ENCODE peak calls at places on chromosomes 6 and 20, in four cellular contexts. P is tibial artery, Z is breast epithelium, N is SJSA1. I is an unnamed sample.

GRCh38 chr6:44353336-44353735 is 10.9 kb downstream of the SPATS1 start:
- DNase-seq in N (peak), Z (no peak), P (no peak), I (no peak)

GRCh38 chr20:22098451-22098850 is 393.0 kb downstream of the PAX1 start:
- DNase-seq in P (no peak), N (no peak), Z (no peak), I (no peak)

GRCh38 chr20:17680836-17681740 is 954 bp downstream of the RRBP1 start:
- DNase-seq in Z (peak), P (peak), N (peak), I (peak)

GRCh38 chr6:14059791-14060436 is 57.7 kb upstream of the CD83 start:
- DNase-seq in P (no peak), Z (peak), N (no peak), I (no peak)

GRCh38 chr6:148087659-148088058 is 255.0 kb upstream of the SASH1 start:
- DNase-seq in Z (no peak), P (no peak), N (no peak), I (no peak)

GRCh38 chr20:6501061-6501460 is 266.4 kb upstream of the BMP2 start:
- DNase-seq in Z (no peak), N (no peak), P (no peak), I (no peak)

GRCh38 chr6:9537381-9537780 is 877.5 kb downstream of the TFAP2A start:
- DNase-seq in N (no peak), Z (no peak), P (no peak), I (no peak)

GRCh38 chr6:17045581-17046322 is 56.1 kb upstream of the STMND1 start:
- DNase-seq in Z (no peak), N (no peak), P (no peak), I (no peak)

GRCh38 chr20:4894409-4894808 is 106.9 kb downstream of the SLC23A2 start:
- DNase-seq in P (no peak), Z (no peak), N (no peak), I (peak)

GRCh38 chr6:115221185-115221584 is 839.5 kb downstream of the FRK start:
- DNase-seq in Z (no peak), P (no peak), N (no peak), I (no peak)

GRCh38 chr6:133969285-133969946 is 16.4 kb downstream of the TBPL1 start:
- DNase-seq in Z (no peak), P (no peak), N (no peak), I (no peak)

GRCh38 chr6:133971861-133972260 is 18.8 kb downstream of the TBPL1 start:
- DNase-seq in P (no peak), Z (no peak), N (no peak), I (no peak)

GRCh38 chr6:133972388-133972787 is 19.4 kb downstream of the TBPL1 start:
- DNase-seq in Z (no peak), N (no peak), P (no peak), I (no peak)

GRCh38 chr6:133977983-133978895 is 25.2 kb downstream of the TBPL1 start:
- DNase-seq in P (peak), Z (no peak), N (no peak), I (no peak)

DNA sequence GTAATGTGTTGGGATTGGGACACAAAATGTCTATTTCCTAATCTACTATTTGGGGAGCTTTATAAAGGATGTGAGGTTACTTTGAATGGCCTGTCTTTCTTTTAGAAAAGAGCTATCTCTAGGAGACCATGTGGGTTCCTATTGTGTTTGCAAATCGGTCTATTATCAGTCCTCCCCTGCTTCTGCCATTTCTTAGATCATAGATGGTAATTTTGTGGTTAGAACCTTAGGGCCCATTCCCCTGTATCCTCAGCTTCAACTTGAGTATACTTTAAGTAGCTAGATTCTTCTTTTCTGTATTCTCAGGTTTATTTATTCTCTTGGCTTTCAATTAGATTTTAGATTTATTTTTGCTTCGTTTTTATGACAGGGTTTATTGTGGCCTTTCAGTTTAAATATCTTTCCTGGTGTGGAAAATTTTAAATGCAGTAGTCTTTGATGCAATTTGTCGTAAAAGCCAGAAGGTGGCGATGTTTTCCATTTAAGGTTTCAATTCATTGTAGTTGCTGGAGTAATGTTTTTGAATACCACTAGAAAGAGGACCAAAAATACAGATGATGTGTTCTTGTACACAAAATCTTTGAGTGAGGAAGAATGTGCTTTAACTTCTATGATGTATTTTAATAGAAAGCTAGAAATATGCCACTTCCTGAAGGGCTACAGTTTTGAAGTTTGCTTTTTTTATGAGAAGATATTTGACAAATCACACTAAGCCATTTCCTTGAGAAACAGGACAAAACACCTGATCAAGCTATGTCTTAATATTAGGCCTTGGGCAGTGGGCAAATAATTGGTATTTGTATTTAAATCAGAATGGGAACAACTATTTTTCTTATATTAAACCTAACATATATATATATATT is 20.3 kb downstream of the TBPL1 start:
- DNase-seq in N (no peak), P (no peak), Z (no peak), I (no peak)
- H3K27ac ChIP-seq in N (no peak), P (no peak), Z (no peak), I (no peak)

GRCh38 chr20:14979472-14979986 is 642.1 kb upstream of the FLRT3 start:
- DNase-seq in N (no peak), Z (no peak), P (no peak), I (no peak)
- H3K27ac ChIP-seq in N (no peak), Z (no peak), P (no peak), I (no peak)

GRCh38 chr20:59121714-59122376 is 41.8 kb upstream of the ZNF831 start:
- DNase-seq in Z (no peak), N (no peak), P (no peak), I (no peak)

GRCh38 chr20:59123011-59123676 is 40.5 kb upstream of the ZNF831 start:
- DNase-seq in N (no peak), P (no peak), Z (no peak), I (no peak)

GRCh38 chr20:59123677-59124060 is 40.0 kb upstream of the ZNF831 start:
- DNase-seq in N (no peak), P (no peak), Z (no peak), I (no peak)

GRCh38 chr20:59120919-59121318 is 42.7 kb upstream of the ZNF831 start:
- DNase-seq in N (no peak), P (no peak), Z (no peak), I (no peak)

GRCh38 chr20:59122377-59122932 is 41.2 kb upstream of the ZNF831 start:
- DNase-seq in N (no peak), Z (no peak), P (no peak), I (no peak)
- H3K27ac ChIP-seq in N (no peak), Z (no peak), P (no peak), I (no peak)

DNA sequence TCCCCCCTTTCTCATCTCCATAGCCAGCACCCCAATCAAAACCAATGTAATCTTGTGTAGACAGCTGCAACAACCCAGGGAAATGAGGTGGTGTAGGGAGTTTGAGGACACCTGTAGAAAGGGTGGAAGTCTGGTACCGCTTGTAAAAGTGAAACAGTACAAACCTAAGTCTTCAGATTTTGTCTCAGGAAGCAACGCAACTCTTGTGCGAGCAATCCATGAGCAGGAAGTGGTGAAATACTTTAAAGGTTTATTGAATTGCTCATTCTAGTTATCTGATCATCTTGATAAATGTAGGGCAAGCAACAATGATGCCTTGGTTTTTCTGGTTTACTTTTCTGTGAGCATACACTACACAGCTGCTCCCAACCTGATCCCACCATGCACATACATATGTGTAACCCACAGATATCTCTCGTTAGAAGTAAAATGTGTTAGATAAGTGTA is 71.1 kb upstream of the THEMIS start:
- DNase-seq in P (no peak), N (peak), Z (no peak), I (no peak)
- H3K27ac ChIP-seq in P (no peak), N (peak), Z (no peak), I (no peak)

GRCh38 chr6:167235421-167236238 is 55.5 kb upstream of the UNC93A start:
- DNase-seq in Z (no peak), N (no peak), P (no peak), I (no peak)
- H3K27ac ChIP-seq in Z (no peak), N (no peak), P (no peak), I (no peak)

DNA sequence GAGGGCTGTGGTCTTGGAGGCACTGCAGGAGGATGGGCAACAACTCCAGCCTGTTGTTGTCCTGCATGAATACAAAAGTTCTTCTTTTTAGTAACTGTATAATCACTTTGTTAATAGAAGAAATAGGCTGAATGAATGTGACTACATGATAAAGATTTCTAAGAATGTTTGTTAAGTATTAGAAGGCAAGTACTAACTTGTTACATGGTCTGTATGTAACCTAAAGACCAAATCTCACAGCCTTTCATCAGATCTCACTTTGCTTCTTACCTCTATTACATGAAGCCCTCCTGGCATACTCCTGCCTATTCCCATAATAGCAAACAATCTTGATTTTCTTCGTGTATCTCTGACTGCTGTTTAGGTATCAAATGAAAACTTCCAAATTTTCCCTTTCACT is 73.4 kb downstream of the REPS1 start:
- DNase-seq in P (no peak), Z (no peak), N (no peak), I (no peak)
- H3K27ac ChIP-seq in P (no peak), Z (no peak), N (no peak), I (no peak)

GRCh38 chr20:25022680-25023079 is 30.1 kb upstream of the APMAP start:
- DNase-seq in Z (peak), N (peak), P (peak), I (no peak)
- H3K27ac ChIP-seq in Z (no peak), N (no peak), P (no peak), I (no peak)

GRCh38 chr20:62408055-62408454 is 970 bp upstream of the CABLES2 start:
- DNase-seq in P (no peak), N (no peak), Z (no peak), I (no peak)
- H3K27ac ChIP-seq in P (no peak), N (no peak), Z (no peak), I (no peak)

GRCh38 chr6:131136021-131136847 is 967 bp downstream of the AKAP7 start:
- DNase-seq in N (no peak), P (no peak), Z (no peak), I (no peak)

GRCh38 chr6:131134950-131135243 is 370 bp upstream of the AKAP7 start:
- DNase-seq in P (no peak), Z (no peak), N (no peak), I (no peak)

GRCh38 chr6:131135244-131136020 is at the start of gene AKAP7:
- DNase-seq in Z (peak), P (peak), N (peak), I (peak)

GRCh38 chr6:131132360-131132759 is 2.9 kb upstream of the AKAP7 start:
- DNase-seq in Z (no peak), P (no peak), N (no peak), I (no peak)

DNA sequence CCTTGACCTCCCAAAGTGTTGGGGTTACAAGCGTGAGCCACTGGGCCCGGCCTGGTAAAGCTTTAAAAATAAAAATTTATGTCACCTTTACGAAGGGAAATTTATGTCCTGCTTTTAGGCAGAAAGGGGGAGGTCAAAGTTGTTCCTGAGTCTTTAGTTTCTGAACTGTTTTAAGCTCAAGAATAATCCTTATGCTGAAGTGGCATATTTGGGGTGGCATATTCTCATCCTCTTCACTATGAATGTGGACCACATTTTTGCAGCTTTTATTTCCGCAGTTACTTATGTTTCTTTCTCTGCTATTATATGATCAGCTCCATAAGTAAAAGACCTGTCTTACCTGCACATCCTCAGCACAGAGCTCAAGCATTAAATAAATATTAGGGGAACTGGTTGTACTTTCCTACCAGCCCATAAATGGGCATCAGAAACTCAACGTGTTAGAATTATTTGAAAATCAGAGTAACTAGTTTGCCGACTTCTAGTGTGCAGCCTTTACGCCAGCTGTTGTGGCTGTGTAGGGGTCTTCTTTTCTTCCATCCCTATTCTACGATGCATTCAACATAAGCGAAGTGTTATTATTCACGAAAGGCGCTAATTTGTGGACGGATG is 941 bp upstream of the AKAP7 start:
- DNase-seq in Z (no peak), P (no peak), N (no peak), I (no peak)
- H3K27ac ChIP-seq in Z (peak), P (peak), N (no peak), I (peak)